ENCODE peak calls at places on chromosomes 12 and 14, in six cellular contexts. T is A549, O is HepG2, I is K562, B is GM12878, H is HCT116. Q is an unnamed sample.

GRCh38 chr12:80282761-80283160 is 161.3 kb upstream of the PTPRQ start:
- DNase-seq in T (no peak), O (no peak), I (no peak), B (no peak), H (no peak), Q (no peak)

GRCh38 chr12:52233462-52234141 is 559 bp downstream of the KRT7 start:
- DNase-seq in T (no peak), O (no peak), I (no peak), B (no peak), H (no peak), Q (no peak)

GRCh38 chr12:48903363-48903981 is 21.8 kb downstream of the FKBP11 start:
- DNase-seq in T (no peak), O (no peak), I (no peak), B (no peak), H (no peak), Q (no peak)

GRCh38 chr12:90090929-90091651 is 382.5 kb upstream of the ATP2B1 start:
- DNase-seq in T (peak), O (no peak), I (peak), B (no peak), H (peak), Q (peak)

GRCh38 chr14:74720526-74720925 is 7.6 kb downstream of the FCF1 start:
- DNase-seq in T (no peak), O (no peak), I (no peak), B (no peak), H (no peak), Q (no peak)

GRCh38 chr14:100827751-100828447 is 2.0 kb downstream of the MEG3 start:
- DNase-seq in T (no peak), O (no peak), I (peak), B (no peak), H (no peak), Q (peak)

GRCh38 chr14:50045039-50045711 is 71.2 kb downstream of the VCPKMT start:
- DNase-seq in T (no peak), O (peak), I (peak), B (peak), H (no peak), Q (peak)

GRCh38 chr12:59500915-59501314 is 94.9 kb upstream of the SLC16A7 start:
- DNase-seq in T (no peak), O (no peak), I (no peak), B (no peak), H (no peak), Q (no peak)

GRCh38 chr14:83164591-83164990 is 1630.9 kb upstream of the SEL1L start:
- DNase-seq in T (no peak), O (no peak), I (no peak), B (no peak), H (no peak), Q (no peak)

GRCh38 chr14:100147181-100147631 is 12.2 kb downstream of the DEGS2 start:
- DNase-seq in T (no peak), O (no peak), I (no peak), B (no peak), H (no peak), Q (peak)

GRCh38 chr12:32666510-32666909 is 12.6 kb upstream of the DNM1L start:
- DNase-seq in T (no peak), O (no peak), I (no peak), B (no peak), H (no peak), Q (no peak)

GRCh38 chr12:107318804-107319535 is 225.6 kb upstream of the CRY1 start:
- DNase-seq in T (no peak), O (no peak), I (no peak), B (no peak), H (no peak), Q (peak)

GRCh38 chr14:101889898-101890297 is 74.5 kb upstream of the DYNC1H1 start:
- DNase-seq in T (no peak), O (no peak), I (no peak), B (no peak), H (no peak), Q (peak)

GRCh38 chr14:90514015-90514398 is 117.2 kb downstream of the CALM1 start:
- DNase-seq in T (no peak), O (no peak), I (no peak), B (no peak), H (no peak), Q (no peak)

GRCh38 chr12:2640281-2640680 is 154.5 kb upstream of the FKBP4 start:
- DNase-seq in T (peak), O (no peak), I (no peak), B (no peak), H (no peak), Q (no peak)

GRCh38 chr12:2642176-2642892 is 152.4 kb upstream of the FKBP4 start:
- DNase-seq in T (no peak), O (no peak), I (no peak), B (no peak), H (no peak), Q (no peak)

GRCh38 chr12:2641761-2642160 is 153.0 kb upstream of the FKBP4 start:
- DNase-seq in T (no peak), O (no peak), I (no peak), B (no peak), H (no peak), Q (no peak)

GRCh38 chr12:2641209-2641608 is 153.6 kb upstream of the FKBP4 start:
- DNase-seq in T (peak), O (no peak), I (peak), B (no peak), H (peak), Q (peak)

DNA sequence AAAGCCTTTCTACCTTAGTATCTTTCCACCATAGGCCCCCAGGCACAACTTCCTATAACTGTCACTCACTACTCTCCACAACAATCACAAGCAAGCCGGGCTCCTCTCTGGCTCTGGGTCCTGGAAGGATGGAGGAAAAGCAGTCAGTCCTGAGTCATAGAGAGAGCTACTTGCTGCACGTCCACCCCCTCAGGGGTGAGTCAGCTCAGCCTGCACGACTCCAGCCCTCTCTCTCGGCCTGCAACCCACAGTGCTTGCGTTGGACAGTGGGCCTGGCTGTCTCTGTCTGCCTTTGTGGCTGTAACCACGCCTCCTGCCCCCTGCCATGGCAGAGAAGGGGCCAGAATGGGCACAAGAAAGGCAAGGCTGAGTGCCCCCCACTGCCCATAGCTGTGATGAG is 154.1 kb upstream of the FKBP4 start:
- DNase-seq in T (peak), O (no peak), I (peak), B (no peak), H (peak), Q (peak)
- TF ChIP-seq MAX in T (no peak), O (no peak), I (no peak), B (no peak), H (peak), Q (no peak)

GRCh38 chr12:67501362-67501761 is 147.2 kb upstream of the DYRK2 start:
- DNase-seq in T (no peak), O (no peak), I (no peak), B (no peak), H (no peak), Q (no peak)

GRCh38 chr12:67496616-67497015 is 151.9 kb upstream of the DYRK2 start:
- DNase-seq in T (no peak), O (no peak), I (no peak), B (no peak), H (no peak), Q (no peak)

GRCh38 chr12:67498981-67499380 is 149.6 kb upstream of the DYRK2 start:
- DNase-seq in T (no peak), O (no peak), I (no peak), B (no peak), H (no peak), Q (no peak)
- H3K4me3 ChIP-seq in T (no peak), O (no peak), I (no peak), B (no peak), H (no peak), Q (no peak)

GRCh38 chr12:85733441-85733840 is 102.8 kb downstream of the RASSF9 start:
- DNase-seq in T (no peak), O (no peak), I (no peak), B (no peak), H (no peak), Q (no peak)
- TF ChIP-seq MAX in T (no peak), O (no peak), I (no peak), B (no peak), H (no peak), Q (no peak)

DNA sequence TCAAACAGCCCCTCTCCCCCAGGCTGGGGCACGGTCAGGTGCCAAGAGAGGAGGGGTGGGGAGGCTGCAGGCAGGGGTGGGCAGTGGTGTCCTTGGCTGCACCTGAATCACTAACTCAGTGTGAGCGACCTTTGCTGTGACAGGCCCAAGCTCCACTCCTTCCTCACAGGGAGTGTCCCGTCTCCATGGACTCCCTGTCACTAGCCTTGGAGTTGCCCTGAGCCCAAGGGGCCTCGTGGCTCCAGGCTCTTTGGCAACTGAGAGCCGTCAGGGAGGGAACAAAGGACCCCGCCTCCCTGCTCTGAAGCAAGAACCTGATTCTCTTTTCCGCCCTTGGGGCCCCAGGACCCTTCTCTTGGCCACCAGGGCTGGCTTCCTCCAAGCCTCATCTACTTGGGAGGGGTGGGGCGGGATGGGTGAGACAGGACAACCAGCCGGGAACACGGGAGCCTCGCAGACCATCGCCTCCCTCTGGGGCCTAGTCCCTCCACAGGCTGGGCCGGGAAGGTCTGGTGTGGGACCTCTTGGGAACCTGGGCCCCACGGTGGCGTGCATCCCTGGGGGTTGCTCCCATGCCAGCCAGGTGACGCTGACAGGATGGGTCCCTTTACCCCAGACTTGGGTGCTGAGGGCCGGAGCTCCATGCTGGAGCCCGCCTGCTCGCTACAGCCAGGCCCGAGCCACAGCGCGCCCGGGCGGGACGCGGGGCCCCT is 935 bp upstream of the ADSS1 start:
- DNase-seq in T (peak), O (no peak), I (no peak), B (no peak), H (no peak), Q (peak)
- H3K4me3 ChIP-seq in T (no peak), O (peak), I (peak), B (no peak), H (no peak), Q (no peak)

DNA sequence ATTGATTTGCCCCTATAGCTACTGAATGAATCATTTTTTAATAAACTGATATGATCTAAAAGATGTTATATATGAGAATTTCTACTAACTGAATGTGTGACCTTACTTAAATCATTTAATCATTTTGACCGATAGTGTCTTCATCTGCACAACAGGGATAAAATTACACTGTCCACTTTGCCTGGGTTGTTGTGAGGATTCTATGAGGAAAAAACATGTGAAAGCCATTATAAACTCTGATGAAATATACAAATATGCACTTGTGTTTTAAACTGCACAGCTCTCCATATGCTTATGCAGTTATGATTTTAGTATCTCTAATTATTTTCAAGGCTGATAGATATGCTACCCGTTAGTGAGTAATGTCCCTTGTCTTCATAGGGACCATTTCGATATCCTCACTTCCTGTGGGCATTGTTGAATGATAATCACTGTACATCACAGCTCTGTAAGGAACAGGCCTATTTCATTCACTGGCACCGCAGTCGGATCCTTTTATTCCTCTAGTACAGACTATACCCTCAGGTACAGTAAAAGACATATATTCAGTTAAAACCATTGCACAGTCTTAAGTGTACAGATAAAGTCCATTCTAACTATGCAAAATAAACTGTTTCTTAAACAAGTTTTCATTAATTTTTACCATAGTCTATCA is 88.7 kb upstream of the RAP1B start:
- DNase-seq in T (no peak), O (no peak), I (no peak), B (no peak), H (no peak), Q (no peak)
- TF ChIP-seq MAX in T (no peak), O (no peak), I (no peak), B (no peak), H (no peak), Q (no peak)

GRCh38 chr14:68519788-68520187 is 273.1 kb downstream of the ZFP36L1 start:
- DNase-seq in T (no peak), O (no peak), I (no peak), B (no peak), H (no peak), Q (no peak)

GRCh38 chr14:68520637-68521556 is 272.0 kb downstream of the ZFP36L1 start:
- DNase-seq in T (peak), O (peak), I (no peak), B (no peak), H (peak), Q (no peak)

GRCh38 chr14:68521557-68521901 is 271.3 kb downstream of the ZFP36L1 start:
- DNase-seq in T (no peak), O (peak), I (no peak), B (no peak), H (no peak), Q (no peak)

GRCh38 chr14:68518180-68518579 is 274.7 kb downstream of the ZFP36L1 start:
- DNase-seq in T (no peak), O (peak), I (no peak), B (no peak), H (no peak), Q (no peak)

GRCh38 chr14:68518910-68519686 is 273.8 kb downstream of the ZFP36L1 start:
- DNase-seq in T (no peak), O (no peak), I (no peak), B (no peak), H (no peak), Q (no peak)
- H3K4me3 ChIP-seq in T (no peak), O (no peak), I (no peak), B (no peak), H (no peak), Q (no peak)

GRCh38 chr12:108915632-108916133 is 35.8 kb downstream of the DAO start:
- DNase-seq in T (no peak), O (no peak), I (peak), B (no peak), H (no peak), Q (no peak)

GRCh38 chr12:108907861-108908302 is 28.0 kb downstream of the DAO start:
- DNase-seq in T (peak), O (peak), I (no peak), B (no peak), H (no peak), Q (peak)

GRCh38 chr12:108912361-108912760 is 32.5 kb downstream of the DAO start:
- DNase-seq in T (no peak), O (no peak), I (no peak), B (no peak), H (no peak), Q (no peak)

GRCh38 chr12:108914031-108914630 is 34.2 kb downstream of the DAO start:
- DNase-seq in T (no peak), O (no peak), I (no peak), B (no peak), H (no peak), Q (peak)

GRCh38 chr12:108911915-108912314 is 32.0 kb downstream of the DAO start:
- DNase-seq in T (no peak), O (no peak), I (no peak), B (no peak), H (no peak), Q (no peak)
- TF ChIP-seq MAX in T (no peak), O (no peak), I (no peak), B (no peak), H (no peak), Q (no peak)

GRCh38 chr14:103123128-103123633 is at the start of gene TNFAIP2:
- DNase-seq in T (no peak), O (no peak), I (peak), B (no peak), H (no peak), Q (peak)
- H3K4me3 ChIP-seq in T (peak), O (no peak), I (peak), B (peak), H (peak), Q (peak)